ENCODE peak calls at places on chromosomes 13 and 19, in five cellular contexts. T is neural crest cell, M is ovary, W is AG09309, D is kidney. Z is an unnamed sample.

GRCh38 chr19:45994456-45994988 is 745 bp upstream of the CCDC61 start:
- DNase-seq in T (no peak), M (no peak), W (no peak), D (no peak), Z (no peak)

GRCh38 chr13:110535526-110535925 is 26.0 kb downstream of the RAB20 start:
- DNase-seq in T (no peak), M (no peak), W (no peak), D (no peak), Z (no peak)

GRCh38 chr13:95254341-95254740 is 46.9 kb downstream of the ABCC4 start:
- DNase-seq in T (no peak), M (no peak), W (no peak), D (no peak), Z (no peak)

GRCh38 chr13:113410472-113411201 is 42.7 kb downstream of the ADPRHL1 start:
- DNase-seq in T (no peak), M (no peak), W (peak; percentile 45), D (peak; percentile 80), Z (peak; percentile 12)

GRCh38 chr19:50568321-50569022 is at the start of gene LRRC4B:
- DNase-seq in T (peak; percentile 55), M (no peak), W (no peak), D (no peak), Z (no peak)

GRCh38 chr19:14113762-14114414 is 3.7 kb downstream of the PRKACA start:
- DNase-seq in T (peak; percentile 19), M (no peak), W (no peak), D (no peak), Z (peak; percentile 67)

GRCh38 chr13:110399801-110400200 is 92.7 kb downstream of the COL4A2 start:
- DNase-seq in T (no peak), M (no peak), W (no peak), D (no peak), Z (no peak)

GRCh38 chr19:43778651-43779050 is 2.1 kb downstream of the KCNN4 start:
- DNase-seq in T (no peak), M (no peak), W (no peak), D (no peak), Z (no peak)

GRCh38 chr13:68927387-68928026 is 1180.1 kb upstream of the ATXN8OS start:
- DNase-seq in T (peak; percentile 16), M (no peak), W (no peak), D (no peak), Z (no peak)

GRCh38 chr13:26074706-26075105 is 22.9 kb upstream of the SHISA2 start:
- DNase-seq in T (no peak), M (no peak), W (no peak), D (no peak), Z (no peak)

GRCh38 chr19:42284066-42284501 is 15.0 kb downstream of the CIC start:
- DNase-seq in T (peak; percentile 59), M (peak; percentile 86), W (no peak), D (peak; percentile 95), Z (peak; percentile 76)

GRCh38 chr19:48842744-48843162 is 6.5 kb upstream of the HSD17B14 start:
- DNase-seq in T (peak; percentile 66), M (peak; percentile 60), W (no peak), D (no peak), Z (peak; percentile 65)

GRCh38 chr13:49448753-49449152 is 4.7 kb downstream of the SETDB2 start:
- DNase-seq in T (no peak), M (no peak), W (no peak), D (no peak), Z (no peak)

GRCh38 chr19:5032101-5032967 is 63.4 kb downstream of the KDM4B start:
- DNase-seq in T (no peak), M (no peak), W (no peak), D (no peak), Z (no peak)

GRCh38 chr13:36518707-36519106 is 86.4 kb downstream of the CCNA1 start:
- DNase-seq in T (no peak), M (no peak), W (no peak), D (no peak), Z (no peak)

GRCh38 chr13:36082806-36083205 is 48.4 kb downstream of the DCLK1 start:
- DNase-seq in T (no peak), M (no peak), W (no peak), D (no peak), Z (no peak)

GRCh38 chr19:13181747-13182388 is 31.7 kb downstream of the IER2 start:
- DNase-seq in T (no peak), M (peak; percentile 41), W (no peak), D (peak; percentile 89), Z (peak; percentile 86)

GRCh38 chr13:73179906-73180305 is 121.1 kb downstream of the KLF5 start:
- DNase-seq in T (no peak), M (no peak), W (no peak), D (no peak), Z (no peak)

GRCh38 chr13:33612641-33613638 is 205.0 kb upstream of the RFC3 start:
- DNase-seq in T (no peak), M (no peak), W (no peak), D (no peak), Z (peak; percentile 54)

DNA sequence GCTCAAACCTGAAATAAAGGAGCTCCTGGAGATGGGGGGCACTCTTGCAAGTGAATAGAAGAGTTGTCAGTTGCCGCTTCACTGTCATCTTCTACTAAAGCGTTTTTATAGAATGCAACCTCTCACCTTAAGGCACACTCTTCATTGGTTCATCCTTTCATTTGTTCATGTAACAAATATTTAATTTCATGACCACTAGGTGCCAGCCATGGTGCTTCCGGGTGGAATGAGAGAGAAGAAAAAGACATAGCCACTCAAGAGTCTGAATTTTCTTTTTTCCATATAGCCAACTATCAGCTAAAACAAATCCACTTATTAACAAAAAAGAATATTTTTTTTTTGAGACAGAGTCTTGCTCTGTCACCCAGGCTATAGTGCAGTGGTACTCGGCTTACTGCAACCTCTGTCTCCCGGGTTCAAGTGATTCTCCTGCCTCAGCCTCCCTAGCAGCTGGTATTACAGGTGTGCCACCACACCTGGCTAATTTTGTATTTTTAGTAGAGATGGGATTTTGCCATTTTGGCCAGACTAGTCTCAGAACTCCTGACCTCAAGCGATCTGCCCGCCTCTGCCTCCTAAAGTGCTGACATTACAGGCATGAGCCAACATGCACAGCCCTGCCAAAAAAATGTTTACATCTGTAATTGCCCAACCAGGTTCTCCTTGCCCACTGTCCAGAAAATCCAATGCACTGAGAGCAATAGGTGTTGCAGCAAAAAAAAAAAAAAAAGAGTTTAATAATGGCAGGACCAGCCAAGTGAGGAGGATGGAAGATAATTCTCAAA is 22.1 kb upstream of the SACS start:
- DNase-seq in T (no peak), M (no peak), W (no peak), D (no peak), Z (no peak)
- TF ChIP-seq CTCF in T (no peak), M (no peak), W (no peak), D (no peak), Z (no peak)

GRCh38 chr13:30676672-30677071 is 58.7 kb upstream of the ALOX5AP start:
- DNase-seq in T (no peak), M (no peak), W (no peak), D (no peak), Z (no peak)
- TF ChIP-seq CTCF in T (peak; percentile 25), M (no peak), W (peak; percentile 54), D (no peak), Z (no peak)

GRCh38 chr13:32134241-32134801 is 102.7 kb downstream of the FRY start:
- DNase-seq in T (no peak), M (no peak), W (no peak), D (no peak), Z (no peak)
- TF ChIP-seq CTCF in T (no peak), M (no peak), W (no peak), D (no peak), Z (no peak)

DNA sequence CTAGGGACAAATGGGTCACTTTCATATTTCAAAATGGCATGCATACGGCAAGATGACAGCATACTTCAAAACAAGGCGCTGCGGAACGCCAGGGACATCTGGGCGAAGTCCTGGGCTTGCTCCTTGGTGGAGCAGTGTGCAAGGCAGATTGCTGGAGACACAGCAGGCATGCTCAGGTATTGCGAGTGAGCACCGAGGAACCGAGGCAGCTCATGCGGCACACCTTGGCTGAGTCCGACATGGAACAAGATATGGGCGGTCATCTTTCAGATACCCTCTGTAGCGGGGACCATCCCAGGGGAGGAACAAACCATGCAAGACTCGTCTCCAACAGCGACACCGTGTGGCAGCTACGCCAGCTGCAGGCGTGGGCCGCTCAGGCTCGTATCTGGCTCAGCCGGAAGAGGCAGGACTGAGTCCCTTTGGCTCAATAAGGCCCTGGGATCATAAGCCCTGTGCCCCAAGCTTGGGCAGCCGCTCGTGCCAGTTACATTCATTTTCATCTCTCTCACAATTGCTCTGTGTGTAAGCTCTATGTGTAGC is 112.4 kb downstream of the NUFIP1 start:
- DNase-seq in T (peak; percentile 6), M (no peak), W (no peak), D (no peak), Z (peak; percentile 35)
- TF ChIP-seq CTCF in T (peak; percentile 59), M (no peak), W (peak; percentile 44), D (no peak), Z (peak; percentile 26)

DNA sequence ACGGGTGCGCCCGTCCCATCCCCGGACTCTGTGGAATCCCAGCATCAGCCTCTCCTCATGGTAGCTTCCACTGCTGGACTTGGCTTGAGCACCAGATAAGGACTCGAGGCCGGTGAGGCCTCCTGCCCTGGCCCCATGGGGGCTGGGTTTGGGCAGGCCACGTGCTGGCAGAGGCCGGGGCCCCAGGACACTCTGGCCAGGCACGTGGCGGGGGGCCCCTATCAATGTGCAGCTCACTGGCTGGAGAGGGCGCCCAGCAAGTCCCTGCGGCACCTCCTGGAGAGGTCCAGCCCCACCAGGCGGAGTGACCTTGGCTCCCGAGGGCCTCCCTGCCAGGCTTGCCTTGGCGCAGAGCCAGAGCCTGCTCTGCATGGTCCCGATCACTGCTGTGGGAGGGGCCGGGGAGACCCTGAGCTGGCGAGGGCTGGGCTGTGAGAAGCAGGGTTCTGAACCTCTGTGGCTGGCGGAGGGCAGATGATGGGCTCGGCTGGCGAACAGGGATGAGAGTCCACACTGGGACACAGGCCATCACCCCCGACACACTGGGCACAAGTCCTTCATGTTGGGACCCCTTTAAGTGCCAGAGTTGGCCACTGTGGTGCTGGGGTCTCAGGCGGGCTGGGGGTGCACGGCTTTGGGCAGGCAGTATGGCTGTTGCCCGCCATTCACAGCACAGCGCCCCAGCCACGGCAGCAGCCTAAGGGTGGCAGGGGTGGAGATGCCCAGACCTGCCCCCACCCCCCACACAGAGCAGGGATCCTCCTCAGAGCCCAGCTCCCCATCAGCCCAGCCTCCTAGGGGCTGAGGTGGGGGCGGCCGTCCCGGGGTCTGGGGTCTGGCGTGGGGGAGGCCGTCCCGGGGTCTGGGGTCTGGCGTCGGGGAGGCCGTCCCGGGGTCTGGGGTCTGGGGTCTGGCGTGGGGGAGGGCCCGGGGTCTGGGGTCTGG is 19.1 kb downstream of the CEBPG start:
- DNase-seq in T (no peak), M (peak; percentile 47), W (no peak), D (peak; percentile 80), Z (no peak)
- TF ChIP-seq CTCF in T (no peak), M (no peak), W (no peak), D (no peak), Z (no peak)

GRCh38 chr13:42046448-42046847 is 2.0 kb upstream of the DGKH start:
- DNase-seq in T (no peak), M (no peak), W (no peak), D (no peak), Z (no peak)
- TF ChIP-seq CTCF in T (no peak), M (no peak), W (no peak), D (no peak), Z (no peak)